ENCODE peak calls at places on chromosomes 16 and 17, in nine cellular contexts. K, E, R, U, W, L, I, D and V are unnamed samples.

GRCh38 chr16:65532846-65533245 is 411.0 kb upstream of the CDH11 start:
- DNase-seq in W (no peak), D (no peak), I (no peak), U (no peak), L (no peak), K (no peak), E (no peak), R (no peak), V (no peak)

GRCh38 chr16:53949716-53950410 is 245.9 kb downstream of the FTO start:
- DNase-seq in U (no peak), I (no peak), L (no peak), D (no peak), K (no peak), W (no peak), R (no peak), E (no peak), V (no peak)

GRCh38 chr16:55047903-55048497 is 117.3 kb downstream of the IRX5 start:
- DNase-seq in D (no peak), E (no peak), L (no peak), R (no peak), U (no peak), W (no peak), I (no peak), K (no peak), V (no peak)

GRCh38 chr17:16339402-16339801 is 13.9 kb downstream of the CENPV start:
- DNase-seq in U (no peak), K (no peak), I (no peak), W (no peak), E (no peak), R (no peak), D (no peak), L (no peak), V (no peak)

GRCh38 chr17:20173091-20173490 is 163.9 kb downstream of the SPECC1 start:
- DNase-seq in I (no peak), U (no peak), L (no peak), R (no peak), W (no peak), K (no peak), E (no peak), D (no peak), V (no peak)

GRCh38 chr16:72894291-72895151 is 153.4 kb downstream of the ZFHX3 start:
- DNase-seq in W (no peak), I (peak), U (no peak), R (no peak), K (no peak), D (no peak), L (no peak), E (no peak), V (no peak)

GRCh38 chr16:6446370-6446769 is 886.3 kb upstream of the RBFOX1 start:
- DNase-seq in D (no peak), K (no peak), E (no peak), I (no peak), U (no peak), L (no peak), W (no peak), R (no peak), V (no peak)

GRCh38 chr16:73572135-73572534 is 524.2 kb upstream of the ZFHX3 start:
- DNase-seq in L (peak), K (peak), W (no peak), I (peak), R (no peak), E (no peak), U (no peak), D (no peak), V (no peak)

GRCh38 chr16:13999895-14000425 is 71.2 kb upstream of the MRTFB start:
- DNase-seq in D (no peak), I (no peak), R (no peak), L (no peak), K (no peak), E (no peak), U (no peak), W (no peak), V (no peak)

GRCh38 chr16:70647461-70648359 is 1.4 kb downstream of the IL34 start:
- DNase-seq in D (no peak), I (no peak), U (no peak), L (peak), W (no peak), K (no peak), R (no peak), E (no peak), V (no peak)

GRCh38 chr16:58459344-58460218 is 40.4 kb upstream of the NDRG4 start:
- DNase-seq in K (peak), U (peak), E (no peak), I (no peak), L (peak), D (no peak), W (peak), R (no peak), V (no peak)

GRCh38 chr16:12120331-12120981 is 143.9 kb downstream of the SNX29 start:
- DNase-seq in R (no peak), U (no peak), D (no peak), I (no peak), K (no peak), W (no peak), E (no peak), L (no peak), V (no peak)

GRCh38 chr16:46801428-46802049 is 29.4 kb downstream of the C16orf87 start:
- DNase-seq in W (no peak), I (peak), U (no peak), L (peak), R (no peak), K (peak), D (no peak), E (peak), V (no peak)

GRCh38 chr17:77529328-77529650 is 388.5 kb downstream of the SEC14L1 start:
- DNase-seq in W (no peak), L (no peak), D (peak), K (no peak), I (no peak), R (no peak), U (no peak), E (no peak), V (no peak)

GRCh38 chr17:67376509-67376891 is 581 bp upstream of the PITPNC1 start:
- DNase-seq in U (no peak), K (peak), E (no peak), W (no peak), D (no peak), I (no peak), L (peak), R (no peak), V (no peak)

GRCh38 chr17:3448059-3448630 is 14.5 kb upstream of the OR1E2 start:
- DNase-seq in I (no peak), D (no peak), L (no peak), R (no peak), E (no peak), K (no peak), U (no peak), W (no peak), V (no peak)

GRCh38 chr17:28188841-28189263 is 130.1 kb upstream of the TMEM97 start:
- DNase-seq in R (no peak), I (no peak), D (no peak), L (no peak), E (peak), W (peak), K (peak), U (no peak), V (no peak)

GRCh38 chr16:71328151-71328550 is 30.4 kb upstream of the CALB2 start:
- DNase-seq in W (no peak), R (no peak), L (no peak), D (no peak), U (no peak), E (no peak), K (no peak), I (no peak), V (no peak)

GRCh38 chr17:38798614-38799500 is 499 bp downstream of the PIP4K2B start:
- DNase-seq in R (peak), L (peak), D (peak), W (peak), E (peak), I (peak), U (no peak), K (peak), V (peak)

GRCh38 chr17:9817086-9817485 is 4.8 kb downstream of the GSG1L2 start:
- DNase-seq in I (no peak), D (peak), W (peak), L (peak), U (peak), R (peak), E (peak), K (peak), V (no peak)

GRCh38 chr17:29929006-29929543 is 953 bp downstream of the SSH2 start:
- DNase-seq in W (peak), R (peak), I (peak), D (peak), K (peak), L (peak), U (no peak), E (peak), V (peak)

GRCh38 chr16:14315683-14316320 is 244.7 kb downstream of the MRTFB start:
- DNase-seq in W (no peak), E (no peak), R (no peak), L (no peak), D (no peak), K (no peak), I (no peak), U (no peak), V (no peak)

GRCh38 chr16:69324585-69325253 is 5.7 kb downstream of the PDF start:
- DNase-seq in D (no peak), K (no peak), E (no peak), U (no peak), L (no peak), I (no peak), W (no peak), R (no peak), V (no peak)

GRCh38 chr17:43723697-43724359 is 34.8 kb downstream of the SOST start:
- DNase-seq in E (no peak), I (no peak), U (peak), D (no peak), W (peak), R (no peak), K (peak), L (peak), V (no peak)

GRCh38 chr17:66673668-66674276 is 161.1 kb upstream of the CACNG5 start:
- DNase-seq in R (peak), I (peak), E (peak), W (peak), D (peak), L (peak), U (peak), K (peak), V (peak)

GRCh38 chr16:67269766-67270165 is 9.6 kb upstream of the PLEKHG4 start:
- DNase-seq in W (peak), U (no peak), I (no peak), K (no peak), E (no peak), L (peak), R (no peak), D (peak), V (no peak)

GRCh38 chr16:47924950-47925349 is 230.8 kb downstream of the ABCC12 start:
- DNase-seq in U (no peak), D (no peak), L (no peak), K (no peak), E (no peak), R (no peak), I (no peak), W (no peak), V (no peak)

GRCh38 chr17:39694593-39694992 is 5.3 kb upstream of the ERBB2 start:
- DNase-seq in R (no peak), D (no peak), E (no peak), I (no peak), U (no peak), K (no peak), L (no peak), W (no peak), V (no peak)

GRCh38 chr17:47846741-47847340 is 4.1 kb downstream of the SP6 start:
- DNase-seq in E (no peak), L (no peak), D (peak), I (peak), R (no peak), K (no peak), W (no peak), U (no peak), V (no peak)

GRCh38 chr16:19912445-19913305 is 28.0 kb upstream of the GPRC5B start:
- DNase-seq in D (no peak), K (peak), I (no peak), W (peak), L (peak), R (no peak), U (peak), E (no peak), V (no peak)

GRCh38 chr17:81044764-81045589 is 10.0 kb downstream of the BAIAP2 start:
- DNase-seq in L (peak), U (no peak), W (peak), R (no peak), K (peak), E (peak), I (no peak), D (no peak), V (no peak)

GRCh38 chr17:81043319-81043724 is 8.4 kb downstream of the BAIAP2 start:
- DNase-seq in I (no peak), U (no peak), D (no peak), K (no peak), W (no peak), R (no peak), E (no peak), L (no peak), V (no peak)

GRCh38 chr17:81045590-81046095 is 10.7 kb downstream of the BAIAP2 start:
- DNase-seq in R (no peak), L (no peak), U (no peak), I (no peak), W (no peak), K (no peak), D (no peak), E (no peak), V (no peak)

GRCh38 chr17:81043725-81044427 is 8.9 kb downstream of the BAIAP2 start:
- DNase-seq in L (no peak), R (no peak), I (peak), K (peak), W (peak), E (peak), D (peak), U (peak), V (no peak)

GRCh38 chr17:81044428-81044763 is 9.4 kb downstream of the BAIAP2 start:
- DNase-seq in E (no peak), D (no peak), R (no peak), L (no peak), K (no peak), I (no peak), W (no peak), U (no peak), V (no peak)
- H2AFZ ChIP-seq in E (no peak), D (no peak), R (no peak), L (no peak), K (no peak), I (no peak), W (no peak), U (no peak), V (no peak)

GRCh38 chr16:57137043-57137442 is 44.7 kb downstream of the CPNE2 start:
- DNase-seq in D (no peak), W (no peak), K (no peak), E (no peak), R (no peak), L (no peak), U (no peak), I (no peak), V (no peak)

GRCh38 chr16:57133101-57133500 is 40.7 kb downstream of the CPNE2 start:
- DNase-seq in D (no peak), R (no peak), W (no peak), K (no peak), U (no peak), E (no peak), I (peak), L (no peak), V (no peak)

GRCh38 chr16:57133911-57134310 is 41.5 kb downstream of the CPNE2 start:
- DNase-seq in I (no peak), D (no peak), U (no peak), R (no peak), W (no peak), K (no peak), L (no peak), E (no peak), V (no peak)

GRCh38 chr16:57132470-57132869 is 40.1 kb downstream of the CPNE2 start:
- DNase-seq in R (no peak), U (no peak), I (no peak), D (no peak), E (no peak), L (no peak), K (no peak), W (no peak), V (no peak)

GRCh38 chr16:57134982-57135381 is 42.6 kb downstream of the CPNE2 start:
- DNase-seq in I (no peak), K (peak), L (no peak), U (no peak), W (no peak), D (no peak), E (no peak), R (no peak), V (no peak)
- H2AFZ ChIP-seq in I (no peak), K (no peak), L (no peak), U (no peak), W (no peak), D (no peak), E (no peak), R (no peak), V (no peak)

GRCh38 chr16:80806957-80807356 is 2.6 kb upstream of the CDYL2 start:
- DNase-seq in R (no peak), I (no peak), L (peak), K (peak), D (no peak), W (peak), U (no peak), E (no peak), V (no peak)
- H2AFZ ChIP-seq in R (no peak), I (no peak), L (peak), K (peak), D (no peak), W (no peak), U (no peak), E (no peak), V (no peak)

GRCh38 chr16:8921626-8921984 is 39.5 kb downstream of the LITAFD start:
- DNase-seq in K (no peak), I (no peak), R (no peak), U (no peak), E (no peak), D (no peak), W (no peak), L (no peak), V (no peak)
- H2AFZ ChIP-seq in K (no peak), I (no peak), R (no peak), U (no peak), E (no peak), D (no peak), W (no peak), L (no peak), V (no peak)

GRCh38 chr16:85308585-85309540 is 196.6 kb upstream of the CIBAR2 start:
- DNase-seq in W (no peak), D (no peak), U (no peak), I (no peak), R (no peak), L (no peak), K (no peak), E (no peak), V (no peak)
- H2AFZ ChIP-seq in W (no peak), D (no peak), U (no peak), I (no peak), R (no peak), L (no peak), K (no peak), E (no peak), V (no peak)

DNA sequence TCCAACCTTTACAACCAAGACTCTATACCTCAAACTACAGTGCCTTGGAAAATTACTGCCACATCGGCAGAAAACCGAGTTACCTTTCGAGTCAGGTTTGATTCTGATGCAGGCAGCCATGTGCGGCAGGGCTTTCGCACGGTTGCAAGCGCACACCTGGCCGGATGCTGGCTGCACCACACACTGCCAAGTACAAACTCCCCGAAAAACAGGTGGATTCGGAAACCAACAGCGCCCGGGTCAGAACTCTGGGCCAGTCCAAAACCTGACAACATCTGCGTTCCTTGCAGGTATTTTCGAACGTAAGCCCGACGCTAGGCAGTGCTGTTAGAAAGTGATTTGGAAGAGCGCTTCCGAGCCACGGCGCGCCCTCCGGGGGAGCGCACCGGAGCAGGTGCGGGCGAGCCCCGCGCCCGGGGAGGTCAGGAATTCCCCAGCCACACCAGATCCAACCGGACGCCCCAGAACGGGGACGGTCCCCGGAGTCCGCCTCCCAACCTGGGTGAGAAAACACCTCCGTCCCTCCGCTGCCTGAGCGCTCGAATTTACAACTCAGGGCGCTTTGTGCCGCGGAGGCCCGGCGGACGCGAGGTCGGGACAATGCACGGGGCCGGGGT is 1.2 kb downstream of the USP7 start:
- DNase-seq in L (peak), D (no peak), I (peak), E (peak), U (no peak), K (peak), W (peak), R (no peak), V (peak)
- H2AFZ ChIP-seq in L (no peak), D (no peak), I (peak), E (no peak), U (no peak), K (no peak), W (no peak), R (peak), V (no peak)

GRCh38 chr17:46266656-46267544 is 28.0 kb upstream of the LRRC37A start:
- DNase-seq in K (peak), W (peak), U (peak), D (peak), E (peak), I (peak), R (peak), L (peak), V (peak)

GRCh38 chr17:46262271-46262670 is 32.7 kb upstream of the LRRC37A start:
- DNase-seq in I (no peak), D (peak), L (no peak), U (no peak), K (peak), R (no peak), E (no peak), W (no peak), V (no peak)

GRCh38 chr17:46270032-46270431 is 24.9 kb upstream of the LRRC37A start:
- DNase-seq in U (no peak), E (no peak), R (no peak), W (no peak), I (no peak), K (no peak), D (peak), L (no peak), V (no peak)

DNA sequence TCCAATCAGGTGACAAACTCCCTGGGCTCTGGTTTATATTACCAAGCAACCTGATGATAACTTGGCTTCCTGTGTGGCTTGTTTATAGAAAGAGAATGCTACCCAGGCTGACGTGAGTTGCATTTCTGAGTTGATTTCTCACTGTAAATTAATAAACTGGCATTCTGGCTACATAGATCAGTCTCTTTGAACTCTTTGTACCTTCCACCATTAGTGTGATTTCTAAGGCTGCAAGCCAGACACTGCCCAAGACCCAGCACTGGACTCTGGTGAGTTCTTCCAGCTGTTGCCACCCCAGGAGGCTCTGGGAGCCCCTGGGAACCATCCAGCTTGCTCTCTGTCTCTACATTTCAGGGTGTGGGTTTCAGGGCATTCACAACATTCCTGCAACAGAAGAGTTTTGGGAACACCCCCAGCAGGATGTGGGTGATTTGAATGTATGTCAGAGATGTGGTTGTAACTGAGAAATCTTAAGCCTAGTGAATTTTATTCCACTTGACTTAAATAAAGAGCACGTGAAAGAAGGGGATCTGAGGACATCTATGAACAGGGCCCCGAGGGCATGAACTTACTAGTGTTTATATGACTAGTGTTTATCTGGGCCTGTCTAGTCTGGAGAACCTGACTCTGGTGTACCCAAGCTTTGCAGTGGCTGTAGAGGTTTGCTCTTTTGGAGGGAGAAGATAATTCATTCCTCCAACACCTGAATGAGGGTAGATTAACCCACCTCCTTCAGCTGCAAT is 30.3 kb upstream of the LRRC37A start:
- DNase-seq in D (peak), I (no peak), E (peak), L (peak), R (no peak), U (no peak), K (peak), W (peak), V (no peak)
- H2AFZ ChIP-seq in D (no peak), I (no peak), E (peak), L (no peak), R (no peak), U (peak), K (peak), W (peak), V (no peak)

GRCh38 chr17:57902800-57903759 is 52.1 kb downstream of the CUEDC1 start:
- DNase-seq in I (no peak), L (peak), K (peak), R (no peak), E (no peak), D (no peak), U (peak), W (peak), V (no peak)
- H2AFZ ChIP-seq in I (no peak), L (no peak), K (no peak), R (no peak), E (peak), D (no peak), U (no peak), W (no peak), V (no peak)

GRCh38 chr16:725041-725376 is 1.2 kb downstream of the CCDC78 start:
- DNase-seq in K (no peak), E (no peak), W (no peak), D (no peak), I (no peak), R (no peak), L (no peak), U (no peak), V (no peak)
- H2AFZ ChIP-seq in K (no peak), E (no peak), W (no peak), D (no peak), I (no peak), R (no peak), L (no peak), U (no peak), V (no peak)